ENCODE peak calls at places on chromosomes 12 and 14, in five cellular contexts. D is central memory CD8-positive, alpha-beta T cell; S is HT1080; O is cardiac muscle cell; I is T-helper 1 cell. V is an unnamed sample.

GRCh38 chr14:45361727-45362126 is 108.7 kb upstream of the MIS18BP1 start:
- DNase-seq in O (no peak), D (no peak), I (no peak), S (no peak), V (no peak)

GRCh38 chr14:54364555-54365415 is 32.0 kb upstream of the CDKN3 start:
- DNase-seq in S (peak), I (no peak), O (peak), D (no peak), V (no peak)

GRCh38 chr12:62698701-62699101 is 232.1 kb downstream of the MON2 start:
- DNase-seq in I (no peak), D (no peak), O (peak), S (peak), V (no peak)

GRCh38 chr12:17016116-17016864 is 410.3 kb upstream of the LMO3 start:
- DNase-seq in D (no peak), I (no peak), O (no peak), S (peak), V (no peak)

GRCh38 chr14:92848941-92849340 is 54.8 kb downstream of the GOLGA5 start:
- DNase-seq in O (no peak), S (no peak), I (no peak), D (no peak), V (no peak)

GRCh38 chr12:51846911-51847829 is 1.3 kb downstream of the FIGNL2 start:
- DNase-seq in O (peak), D (no peak), I (no peak), S (no peak), V (peak)

GRCh38 chr12:132827763-132828703 is 636 bp downstream of the GOLGA3 start:
- DNase-seq in I (peak), O (peak), S (peak), D (peak), V (peak)

GRCh38 chr14:45083622-45083978 is 316 bp upstream of the PRPF39 start:
- DNase-seq in S (no peak), D (no peak), I (no peak), O (no peak), V (no peak)

GRCh38 chr12:96352161-96352835 is 47.9 kb downstream of the CDK17 start:
- DNase-seq in I (no peak), D (no peak), O (no peak), S (no peak), V (no peak)

GRCh38 chr12:58310828-58311273 is 369.5 kb downstream of the ATP23 start:
- DNase-seq in I (no peak), D (no peak), S (peak), O (peak), V (no peak)

GRCh38 chr14:61671086-61671485 is 24.2 kb upstream of the HIF1A start:
- DNase-seq in S (no peak), D (no peak), O (peak), I (peak), V (no peak)

V was measured in GM23338.